ENCODE peak calls at places on chromosomes 7 and 10, in five cellular contexts. Z, P, F, R and Y are unnamed samples.
A peak's percentile ranks its signal among the peaks of the same experiment; 100 is the strongest.

GRCh38 chr10:13632879-13633437 is 46.2 kb downstream of the PRPF18 start:
- DNase-seq in F (no peak), R (no peak), Z (no peak), P (no peak), Y (no peak)

GRCh38 chr10:84783909-84784308 is 455.5 kb downstream of the CCSER2 start:
- DNase-seq in P (no peak), F (no peak), R (no peak), Z (no peak), Y (no peak)

GRCh38 chr7:108875139-108875538 is 305.5 kb downstream of the DNAJB9 start:
- DNase-seq in Z (peak; percentile 13), P (peak; percentile 41), R (no peak), F (peak; percentile 1), Y (no peak)

GRCh38 chr7:44217133-44217714 is 16.4 kb downstream of the YKT6 start:
- DNase-seq in P (no peak), R (no peak), Z (no peak), F (no peak), Y (no peak)

GRCh38 chr7:74288034-74288881 is 949 bp upstream of the CLIP2 start:
- DNase-seq in Z (no peak), R (no peak), F (peak; percentile 45), P (no peak), Y (peak; percentile 74)

GRCh38 chr10:74255214-74255613 is 104.2 kb downstream of the ADK start:
- DNase-seq in R (no peak), F (no peak), P (no peak), Z (no peak), Y (no peak)

GRCh38 chr10:74213571-74214162 is 62.6 kb downstream of the ADK start:
- DNase-seq in Z (no peak), P (no peak), R (no peak), F (peak; percentile 58), Y (peak; percentile 36)

GRCh38 chr7:44377134-44377463 is 51.7 kb upstream of the CAMK2B start:
- DNase-seq in F (no peak), P (peak; percentile 20), R (no peak), Z (no peak), Y (no peak)

GRCh38 chr10:11602919-11603523 is 8.4 kb downstream of the USP6NL start:
- DNase-seq in P (no peak), R (no peak), Z (no peak), F (peak; percentile 75), Y (peak; percentile 58)

GRCh38 chr10:103859161-103860141 is 4.1 kb upstream of the SH3PXD2A start:
- DNase-seq in P (peak; percentile 72), Z (peak; percentile 46), R (peak; percentile 65), F (peak; percentile 88), Y (peak; percentile 64)

GRCh38 chr10:35635576-35635975 is 6.5 kb downstream of the FZD8 start:
- DNase-seq in F (peak; percentile 80), Z (no peak), R (peak; percentile 62), P (peak; percentile 52), Y (peak; percentile 34)

GRCh38 chr10:35639021-35639521 is 3.0 kb downstream of the FZD8 start:
- DNase-seq in P (peak; percentile 79), R (peak; percentile 69), Z (no peak), F (peak; percentile 33), Y (no peak)

GRCh38 chr10:35638116-35638515 is 4.0 kb downstream of the FZD8 start:
- DNase-seq in P (no peak), Z (no peak), R (no peak), F (peak; percentile 54), Y (peak; percentile 65)

GRCh38 chr10:35637456-35637855 is 4.6 kb downstream of the FZD8 start:
- DNase-seq in Z (no peak), R (peak; percentile 92), P (peak; percentile 74), F (peak; percentile 56), Y (no peak)

GRCh38 chr10:35636942-35637341 is 5.2 kb downstream of the FZD8 start:
- DNase-seq in Z (no peak), R (peak; percentile 52), F (no peak), P (no peak), Y (no peak)
- H3K4me2 ChIP-seq in Z (peak overlapping the region; percentile 58), R (peak overlapping the region; percentile 29), F (peak overlapping the region; percentile 60), P (peak overlapping the region; percentile 48), Y (no peak overlapping the region)

GRCh38 chr7:157495594-157495993 is 158.8 kb downstream of the DNAJB6 start:
- DNase-seq in Z (no peak), R (no peak), P (no peak), F (no peak), Y (no peak)
- H2BK12ac ChIP-seq in Z (no peak overlapping the region), R (no peak overlapping the region), P (no peak overlapping the region), F (no peak overlapping the region), Y (no peak overlapping the region)

GRCh38 chr10:16360001-16360400 is 76.8 kb upstream of the PTER start:
- DNase-seq in Z (no peak), R (no peak), P (peak; percentile 27), F (no peak), Y (no peak)

GRCh38 chr10:16360425-16360824 is 76.4 kb upstream of the PTER start:
- DNase-seq in P (no peak), Z (no peak), F (no peak), R (no peak), Y (no peak)

GRCh38 chr10:16361086-16361485 is 75.7 kb upstream of the PTER start:
- DNase-seq in P (no peak), R (no peak), F (no peak), Z (no peak), Y (no peak)
- H4K8ac ChIP-seq in P (no peak overlapping the region), R (peak overlapping the region; percentile 65), F (no peak overlapping the region), Z (no peak overlapping the region), Y (no peak overlapping the region)

DNA sequence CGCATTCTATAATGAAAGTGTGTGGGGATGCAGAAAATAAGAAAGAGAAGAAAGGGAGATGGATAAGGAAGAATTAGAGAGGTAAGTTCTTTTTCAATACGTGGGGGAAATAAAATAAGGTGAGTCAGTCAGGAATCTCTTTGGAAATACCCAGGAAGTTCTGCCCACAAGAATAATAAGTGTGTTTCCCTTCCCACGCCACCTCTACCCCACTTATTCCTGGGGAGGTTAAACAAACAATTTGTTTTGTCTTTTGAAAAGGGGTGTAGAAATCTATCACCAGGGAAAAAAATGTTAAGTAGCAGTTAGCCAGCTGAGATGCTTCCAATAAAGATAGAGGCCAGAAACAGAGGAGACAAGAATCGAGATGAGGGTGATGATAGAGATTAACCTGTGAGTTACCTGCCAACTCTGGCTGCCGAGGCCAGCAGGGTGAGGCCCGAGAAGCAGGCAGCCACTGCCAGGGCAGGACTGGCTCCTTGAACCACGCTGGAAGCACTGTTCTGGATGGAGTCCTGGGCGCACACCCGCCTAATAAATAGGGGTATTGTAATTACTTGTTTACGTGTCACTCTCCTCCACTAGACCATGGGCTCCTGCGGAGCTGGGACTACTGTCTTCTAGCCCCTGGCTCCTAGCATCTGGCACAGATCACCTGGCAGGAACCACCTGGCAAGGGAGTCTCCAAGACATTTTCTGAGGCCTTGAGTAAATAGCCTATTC is 191.3 kb downstream of the FGFR2 start:
- DNase-seq in Z (no peak), F (no peak), P (no peak), R (no peak), Y (no peak)
- H3K4me2 ChIP-seq in Z (no peak overlapping the region), F (no peak overlapping the region), P (no peak overlapping the region), R (no peak overlapping the region), Y (no peak overlapping the region)

GRCh38 chr10:58573970-58574538 is 61.4 kb downstream of the BICC1 start:
- DNase-seq in P (no peak), R (no peak), Z (no peak), F (no peak), Y (no peak)
- H2BK12ac ChIP-seq in P (no peak overlapping the region), R (no peak overlapping the region), Z (no peak overlapping the region), F (no peak overlapping the region), Y (no peak overlapping the region)

GRCh38 chr10:73094986-73095478 is 1.6 kb downstream of the P4HA1 start:
- DNase-seq in R (no peak), P (no peak), F (peak; percentile 25), Z (no peak), Y (no peak)
- H4K8ac ChIP-seq in R (no peak overlapping the region), P (no peak overlapping the region), F (no peak overlapping the region), Z (no peak overlapping the region), Y (no peak overlapping the region)